ENCODE peak calls at places on chromosomes 13 and 19, in five cellular contexts. One of them, this sample, is unnamed.

GRCh38 chr13:42345367-42345766 is 73.4 kb downstream of the AKAP11 start:
- DNase-seq in tibial artery: no peak
- DNase-seq in aorta: no peak
- DNase-seq in CD4-positive, CD25-positive, alpha-beta regulatory T cell: no peak
- DNase-seq in GM23248: no peak
- DNase-seq in this sample: no peak

GRCh38 chr13:33745370-33746324 is 72.3 kb upstream of the RFC3 start:
- DNase-seq in GM23248: no peak
- DNase-seq in CD4-positive, CD25-positive, alpha-beta regulatory T cell: no peak
- DNase-seq in aorta: no peak
- DNase-seq in tibial artery: no peak
- DNase-seq in this sample: no peak

GRCh38 chr13:80118099-80118498 is 222.8 kb downstream of the SPRY2 start:
- DNase-seq in CD4-positive, CD25-positive, alpha-beta regulatory T cell: no peak
- DNase-seq in tibial artery: no peak
- DNase-seq in GM23248: no peak
- DNase-seq in aorta: no peak
- DNase-seq in this sample: no peak

GRCh38 chr19:54312436-54313362 is at the start of gene LILRA5:
- DNase-seq in GM23248: no peak
- DNase-seq in tibial artery: no peak
- DNase-seq in CD4-positive, CD25-positive, alpha-beta regulatory T cell: no peak
- DNase-seq in aorta: peak; percentile 70
- DNase-seq in this sample: peak; percentile 71

GRCh38 chr13:30422056-30422914 is at the start of gene UBE2L5:
- DNase-seq in tibial artery: peak; percentile 91
- DNase-seq in GM23248: peak; percentile 88
- DNase-seq in aorta: peak; percentile 85
- DNase-seq in CD4-positive, CD25-positive, alpha-beta regulatory T cell: peak; percentile 71
- DNase-seq in this sample: peak; percentile 90

GRCh38 chr19:41994994-41995958 is 1.2 kb upstream of the ATP1A3 start:
- DNase-seq in CD4-positive, CD25-positive, alpha-beta regulatory T cell: no peak
- DNase-seq in aorta: no peak
- DNase-seq in GM23248: no peak
- DNase-seq in tibial artery: no peak
- DNase-seq in this sample: no peak

GRCh38 chr13:112056284-112056727 is 10.6 kb upstream of the SOX1 start:
- DNase-seq in tibial artery: no peak
- DNase-seq in CD4-positive, CD25-positive, alpha-beta regulatory T cell: no peak
- DNase-seq in GM23248: no peak
- DNase-seq in aorta: no peak
- DNase-seq in this sample: no peak

GRCh38 chr19:33390908-33391630 is 17.6 kb downstream of the CEBPG start:
- DNase-seq in CD4-positive, CD25-positive, alpha-beta regulatory T cell: no peak
- DNase-seq in aorta: peak; percentile 50
- DNase-seq in tibial artery: no peak
- DNase-seq in GM23248: no peak
- DNase-seq in this sample: no peak

GRCh38 chr13:30423891-30424290 is 1.6 kb downstream of the UBE2L5 start:
- DNase-seq in CD4-positive, CD25-positive, alpha-beta regulatory T cell: no peak
- DNase-seq in GM23248: no peak
- DNase-seq in aorta: no peak
- DNase-seq in tibial artery: no peak
- DNase-seq in this sample: peak; percentile 26

GRCh38 chr13:51933466-51934058 is 71.8 kb downstream of the CCDC70 start:
- DNase-seq in tibial artery: no peak
- DNase-seq in CD4-positive, CD25-positive, alpha-beta regulatory T cell: no peak
- DNase-seq in aorta: no peak
- DNase-seq in GM23248: no peak
- DNase-seq in this sample: peak; percentile 59

GRCh38 chr13:33388254-33388998 is 102.9 kb upstream of the STARD13 start:
- DNase-seq in tibial artery: no peak
- DNase-seq in CD4-positive, CD25-positive, alpha-beta regulatory T cell: no peak
- DNase-seq in aorta: no peak
- DNase-seq in GM23248: peak; percentile 15
- DNase-seq in this sample: no peak

GRCh38 chr13:73874460-73874859 is 259.7 kb downstream of the KLF12 start:
- DNase-seq in aorta: no peak
- DNase-seq in tibial artery: no peak
- DNase-seq in CD4-positive, CD25-positive, alpha-beta regulatory T cell: no peak
- DNase-seq in GM23248: no peak
- DNase-seq in this sample: no peak

GRCh38 chr19:12665281-12665573 is 1.3 kb downstream of the MAN2B1 start:
- DNase-seq in tibial artery: peak; percentile 79
- DNase-seq in CD4-positive, CD25-positive, alpha-beta regulatory T cell: peak; percentile 19
- DNase-seq in GM23248: no peak
- DNase-seq in aorta: peak; percentile 87
- DNase-seq in this sample: no peak

GRCh38 chr19:49421039-49421877 is 2.0 kb downstream of the PTH2 start:
- DNase-seq in CD4-positive, CD25-positive, alpha-beta regulatory T cell: no peak
- DNase-seq in GM23248: peak; percentile 80
- DNase-seq in tibial artery: no peak
- DNase-seq in aorta: peak; percentile 78
- DNase-seq in this sample: no peak

GRCh38 chr13:110407531-110407930 is 100.4 kb downstream of the COL4A2 start:
- DNase-seq in tibial artery: no peak
- DNase-seq in CD4-positive, CD25-positive, alpha-beta regulatory T cell: no peak
- DNase-seq in aorta: no peak
- DNase-seq in GM23248: no peak
- DNase-seq in this sample: peak; percentile 64

GRCh38 chr13:80923907-80924306 is 583.0 kb upstream of the SPRY2 start:
- DNase-seq in CD4-positive, CD25-positive, alpha-beta regulatory T cell: no peak
- DNase-seq in tibial artery: no peak
- DNase-seq in GM23248: no peak
- DNase-seq in aorta: no peak
- DNase-seq in this sample: no peak

GRCh38 chr13:50386527-50387123 is 371.4 kb downstream of the KCNRG start:
- DNase-seq in aorta: no peak
- DNase-seq in CD4-positive, CD25-positive, alpha-beta regulatory T cell: no peak
- DNase-seq in GM23248: peak; percentile 10
- DNase-seq in tibial artery: no peak
- DNase-seq in this sample: no peak

GRCh38 chr13:48086272-48086671 is 8.6 kb downstream of the MED4 start:
- DNase-seq in CD4-positive, CD25-positive, alpha-beta regulatory T cell: no peak
- DNase-seq in tibial artery: no peak
- DNase-seq in aorta: no peak
- DNase-seq in GM23248: no peak
- DNase-seq in this sample: no peak

GRCh38 chr13:59461411-59461810 is 702.3 kb downstream of the DIAPH3 start:
- DNase-seq in aorta: no peak
- DNase-seq in tibial artery: no peak
- DNase-seq in GM23248: no peak
- DNase-seq in CD4-positive, CD25-positive, alpha-beta regulatory T cell: no peak
- DNase-seq in this sample: no peak

GRCh38 chr19:6233827-6234511 is 45.8 kb downstream of the MLLT1 start:
- DNase-seq in CD4-positive, CD25-positive, alpha-beta regulatory T cell: no peak
- DNase-seq in GM23248: no peak
- DNase-seq in aorta: peak; percentile 59
- DNase-seq in tibial artery: no peak
- DNase-seq in this sample: no peak

GRCh38 chr19:35199481-35199880 is 29.1 kb downstream of the FAM187B start:
- DNase-seq in tibial artery: no peak
- DNase-seq in CD4-positive, CD25-positive, alpha-beta regulatory T cell: no peak
- DNase-seq in GM23248: no peak
- DNase-seq in aorta: no peak
- DNase-seq in this sample: no peak

GRCh38 chr13:48260970-48261369 is 28.0 kb downstream of the ITM2B start:
- DNase-seq in CD4-positive, CD25-positive, alpha-beta regulatory T cell: no peak
- DNase-seq in tibial artery: no peak
- DNase-seq in GM23248: no peak
- DNase-seq in aorta: no peak
- DNase-seq in this sample: no peak

GRCh38 chr19:48806818-48807589 is 3.8 kb downstream of the BCAT2 start:
- DNase-seq in CD4-positive, CD25-positive, alpha-beta regulatory T cell: no peak
- DNase-seq in tibial artery: no peak
- DNase-seq in aorta: no peak
- DNase-seq in GM23248: peak; percentile 73
- DNase-seq in this sample: no peak

GRCh38 chr19:4552546-4552819 is 7.0 kb downstream of the SEMA6B start:
- DNase-seq in aorta: no peak
- DNase-seq in CD4-positive, CD25-positive, alpha-beta regulatory T cell: no peak
- DNase-seq in tibial artery: no peak
- DNase-seq in GM23248: no peak
- DNase-seq in this sample: no peak

GRCh38 chr13:30097089-30097488 is 210.3 kb downstream of the KATNAL1 start:
- DNase-seq in tibial artery: no peak
- DNase-seq in CD4-positive, CD25-positive, alpha-beta regulatory T cell: no peak
- DNase-seq in GM23248: no peak
- DNase-seq in aorta: no peak
- DNase-seq in this sample: no peak

GRCh38 chr19:7124782-7125181 is 55.3 kb downstream of the ZNF557 start:
- DNase-seq in tibial artery: no peak
- DNase-seq in CD4-positive, CD25-positive, alpha-beta regulatory T cell: no peak
- DNase-seq in aorta: no peak
- DNase-seq in GM23248: no peak
- DNase-seq in this sample: no peak

GRCh38 chr19:58555920-58556632 is 1.2 kb upstream of the CHMP2A start:
- DNase-seq in tibial artery: peak; percentile 63
- DNase-seq in aorta: peak; percentile 51
- DNase-seq in CD4-positive, CD25-positive, alpha-beta regulatory T cell: no peak
- DNase-seq in GM23248: no peak
- DNase-seq in this sample: no peak

GRCh38 chr19:58553799-58554493 is 959 bp downstream of the CHMP2A start:
- DNase-seq in tibial artery: peak; percentile 66
- DNase-seq in aorta: peak; percentile 51
- DNase-seq in GM23248: no peak
- DNase-seq in CD4-positive, CD25-positive, alpha-beta regulatory T cell: no peak
- DNase-seq in this sample: peak; percentile 75

GRCh38 chr19:58554494-58555368 is at the start of gene CHMP2A:
- DNase-seq in CD4-positive, CD25-positive, alpha-beta regulatory T cell: peak; percentile 96
- DNase-seq in tibial artery: peak; percentile 100
- DNase-seq in GM23248: peak; percentile 99
- DNase-seq in aorta: peak; percentile 99
- DNase-seq in this sample: peak; percentile 99

GRCh38 chr19:58556633-58557252 is 1.7 kb downstream of the UBE2M start:
- DNase-seq in GM23248: no peak
- DNase-seq in tibial artery: peak; percentile 59
- DNase-seq in aorta: peak; percentile 42
- DNase-seq in CD4-positive, CD25-positive, alpha-beta regulatory T cell: no peak
- DNase-seq in this sample: no peak

DNA sequence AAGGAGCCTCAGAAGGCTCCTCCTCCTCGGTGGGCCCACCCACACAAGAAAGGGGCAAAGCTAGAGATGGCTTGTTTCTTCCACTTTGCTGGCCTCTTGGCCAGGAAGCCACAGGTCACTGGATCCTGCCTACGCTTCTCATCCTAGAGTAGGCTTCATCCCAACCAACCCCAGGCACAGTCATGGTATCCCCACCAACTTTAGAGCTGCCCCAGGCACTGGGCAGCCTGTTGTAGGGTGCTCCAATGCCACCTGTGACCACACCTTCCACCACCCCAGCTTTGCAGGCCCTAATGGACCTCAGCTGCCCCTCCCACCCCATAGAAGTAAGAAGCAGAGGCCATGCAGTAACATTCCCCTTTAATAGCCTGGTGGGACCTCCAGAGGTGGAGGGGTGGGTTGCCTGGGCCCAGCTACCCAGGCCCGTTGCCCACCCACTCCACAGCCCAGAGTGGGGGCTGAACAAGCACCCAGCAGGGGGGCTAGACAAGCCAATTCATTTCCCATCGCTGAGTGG is 522 bp upstream of the CHMP2A start:
- DNase-seq in CD4-positive, CD25-positive, alpha-beta regulatory T cell: no peak
- DNase-seq in tibial artery: no peak
- DNase-seq in GM23248: no peak
- DNase-seq in aorta: peak; percentile 50
- DNase-seq in this sample: no peak
- H3K4me3 ChIP-seq in CD4-positive, CD25-positive, alpha-beta regulatory T cell: peak overlapping the region; percentile 71
- H3K4me3 ChIP-seq in tibial artery: peak overlapping the region; percentile 89
- H3K4me3 ChIP-seq in GM23248: peak overlapping the region; percentile 86
- H3K4me3 ChIP-seq in aorta: no peak overlapping the region
- H3K4me3 ChIP-seq in this sample: peak overlapping the region; percentile 86

DNA sequence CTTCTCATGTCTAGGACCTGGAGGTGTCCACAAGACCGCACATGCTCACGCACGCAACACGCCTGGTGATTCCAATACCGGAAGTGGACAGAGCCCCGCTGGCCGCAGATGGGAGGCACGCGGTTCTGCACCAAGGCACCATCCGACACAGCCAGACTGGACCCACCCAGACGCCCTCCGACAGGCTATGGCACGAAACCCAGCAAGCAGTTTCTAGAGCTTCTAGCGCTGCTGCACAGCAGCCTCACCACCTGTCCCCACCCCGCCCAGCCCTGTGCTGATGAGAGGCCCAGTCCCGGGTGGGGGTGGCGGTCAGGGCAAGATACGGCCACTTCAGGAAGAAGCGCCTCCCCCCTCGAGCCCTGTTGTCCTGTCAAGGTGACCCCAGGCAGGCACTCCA is 11.4 kb downstream of the LSM4 start:
- DNase-seq in aorta: no peak
- DNase-seq in GM23248: no peak
- DNase-seq in tibial artery: no peak
- DNase-seq in CD4-positive, CD25-positive, alpha-beta regulatory T cell: no peak
- DNase-seq in this sample: no peak
- H3K27ac ChIP-seq in aorta: no peak overlapping the region
- H3K27ac ChIP-seq in GM23248: no peak overlapping the region
- H3K27ac ChIP-seq in tibial artery: no peak overlapping the region
- H3K27ac ChIP-seq in CD4-positive, CD25-positive, alpha-beta regulatory T cell: no peak overlapping the region
- H3K27ac ChIP-seq in this sample: no peak overlapping the region

GRCh38 chr13:40590112-40590862 is 76.2 kb downstream of the FOXO1 start:
- DNase-seq in aorta: no peak
- DNase-seq in GM23248: no peak
- DNase-seq in tibial artery: no peak
- DNase-seq in CD4-positive, CD25-positive, alpha-beta regulatory T cell: no peak
- DNase-seq in this sample: no peak

GRCh38 chr13:40592035-40592434 is 74.4 kb downstream of the FOXO1 start:
- DNase-seq in CD4-positive, CD25-positive, alpha-beta regulatory T cell: no peak
- DNase-seq in aorta: no peak
- DNase-seq in tibial artery: no peak
- DNase-seq in GM23248: no peak
- DNase-seq in this sample: no peak

GRCh38 chr13:40591091-40591490 is 75.3 kb downstream of the FOXO1 start:
- DNase-seq in aorta: no peak
- DNase-seq in GM23248: no peak
- DNase-seq in tibial artery: no peak
- DNase-seq in CD4-positive, CD25-positive, alpha-beta regulatory T cell: no peak
- DNase-seq in this sample: no peak

GRCh38 chr13:40588101-40588500 is 78.3 kb downstream of the FOXO1 start:
- DNase-seq in tibial artery: no peak
- DNase-seq in CD4-positive, CD25-positive, alpha-beta regulatory T cell: no peak
- DNase-seq in GM23248: no peak
- DNase-seq in aorta: no peak
- DNase-seq in this sample: no peak

GRCh38 chr13:40589285-40590109 is 76.9 kb downstream of the FOXO1 start:
- DNase-seq in CD4-positive, CD25-positive, alpha-beta regulatory T cell: no peak
- DNase-seq in tibial artery: no peak
- DNase-seq in aorta: peak; percentile 55
- DNase-seq in GM23248: peak; percentile 53
- DNase-seq in this sample: no peak
- H3K4me3 ChIP-seq in CD4-positive, CD25-positive, alpha-beta regulatory T cell: peak overlapping the region; percentile 60
- H3K4me3 ChIP-seq in tibial artery: no peak overlapping the region
- H3K4me3 ChIP-seq in aorta: no peak overlapping the region
- H3K4me3 ChIP-seq in GM23248: no peak overlapping the region
- H3K4me3 ChIP-seq in this sample: no peak overlapping the region

DNA sequence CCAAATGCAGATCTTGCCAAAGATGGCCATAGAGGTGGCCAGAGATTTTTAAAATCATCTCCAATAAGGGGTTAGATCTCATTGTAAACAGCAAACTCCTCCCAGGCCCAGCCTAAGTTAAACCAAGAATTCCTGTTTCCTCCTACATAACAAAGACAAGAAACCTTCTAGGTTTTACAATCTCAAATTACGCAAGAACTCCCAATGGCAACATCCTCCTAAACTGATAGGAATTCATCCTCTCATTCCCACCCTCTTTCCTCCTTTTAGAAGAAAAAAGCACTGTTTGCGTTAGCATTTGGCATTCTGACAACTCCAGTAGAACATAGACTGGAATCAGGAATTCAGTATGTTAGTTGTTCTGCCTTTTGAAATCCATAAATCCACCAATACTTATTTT is 14.6 kb downstream of the PROSER1 start:
- DNase-seq in tibial artery: no peak
- DNase-seq in aorta: no peak
- DNase-seq in GM23248: peak; percentile 5
- DNase-seq in CD4-positive, CD25-positive, alpha-beta regulatory T cell: no peak
- DNase-seq in this sample: no peak
- H3K27ac ChIP-seq in tibial artery: no peak overlapping the region
- H3K27ac ChIP-seq in aorta: no peak overlapping the region
- H3K27ac ChIP-seq in GM23248: no peak overlapping the region
- H3K27ac ChIP-seq in CD4-positive, CD25-positive, alpha-beta regulatory T cell: no peak overlapping the region
- H3K27ac ChIP-seq in this sample: no peak overlapping the region

This sample was measured in coronary artery.